ENCODE peak calls at places on chromosome 14, in six cellular contexts. One of them, this sample, is unnamed. For H3K4me1, the result is how much of the 10 kb centered on the place peaks cover.

GRCh38 chr14:86038401-86038985 is 508.5 kb downstream of the FLRT2 start:
- DNase-seq in Karpas-422: peak
- DNase-seq in MM.1S: peak
- DNase-seq in fibroblast of lung: peak
- DNase-seq in HCT116: no peak
- DNase-seq in neuronal stem cell: peak
- DNase-seq in this sample: peak

GRCh38 chr14:35847636-35848035 is 21.5 kb downstream of the BRMS1L start:
- DNase-seq in Karpas-422: no peak
- DNase-seq in MM.1S: no peak
- DNase-seq in fibroblast of lung: no peak
- DNase-seq in HCT116: no peak
- DNase-seq in neuronal stem cell: no peak
- DNase-seq in this sample: no peak

GRCh38 chr14:51821822-51822221 is 38.6 kb upstream of the GNG2 start:
- DNase-seq in Karpas-422: no peak
- DNase-seq in MM.1S: no peak
- DNase-seq in fibroblast of lung: peak
- DNase-seq in HCT116: no peak
- DNase-seq in neuronal stem cell: no peak
- DNase-seq in this sample: peak

GRCh38 chr14:104593710-104594121 is 10.9 kb downstream of the TMEM179 start:
- DNase-seq in Karpas-422: no peak
- DNase-seq in MM.1S: no peak
- DNase-seq in fibroblast of lung: no peak
- DNase-seq in HCT116: no peak
- DNase-seq in neuronal stem cell: no peak
- DNase-seq in this sample: peak

GRCh38 chr14:75244121-75244520 is 34.5 kb upstream of the FOS start:
- DNase-seq in Karpas-422: no peak
- DNase-seq in MM.1S: no peak
- DNase-seq in fibroblast of lung: no peak
- DNase-seq in HCT116: no peak
- DNase-seq in neuronal stem cell: no peak
- DNase-seq in this sample: no peak

GRCh38 chr14:36443374-36443773 is 76.7 kb downstream of the NKX2-1 start:
- DNase-seq in Karpas-422: no peak
- DNase-seq in MM.1S: no peak
- DNase-seq in fibroblast of lung: no peak
- DNase-seq in HCT116: no peak
- DNase-seq in neuronal stem cell: peak
- DNase-seq in this sample: no peak

GRCh38 chr14:26687438-26687837 is 89.6 kb upstream of the NOVA1 start:
- DNase-seq in Karpas-422: no peak
- DNase-seq in MM.1S: no peak
- DNase-seq in fibroblast of lung: no peak
- DNase-seq in HCT116: no peak
- DNase-seq in neuronal stem cell: no peak
- DNase-seq in this sample: no peak

GRCh38 chr14:85421166-85421877 is 108.6 kb upstream of the FLRT2 start:
- DNase-seq in Karpas-422: no peak
- DNase-seq in MM.1S: no peak
- DNase-seq in fibroblast of lung: peak
- DNase-seq in HCT116: no peak
- DNase-seq in neuronal stem cell: no peak
- DNase-seq in this sample: peak

GRCh38 chr14:95471526-95472304 is 44.7 kb downstream of the SYNE3 start:
- DNase-seq in Karpas-422: no peak
- DNase-seq in MM.1S: no peak
- DNase-seq in fibroblast of lung: peak
- DNase-seq in HCT116: no peak
- DNase-seq in neuronal stem cell: no peak
- DNase-seq in this sample: no peak

GRCh38 chr14:61838661-61839060 is 76.4 kb downstream of the SNAPC1 start:
- DNase-seq in Karpas-422: no peak
- DNase-seq in MM.1S: no peak
- DNase-seq in fibroblast of lung: no peak
- DNase-seq in HCT116: no peak
- DNase-seq in neuronal stem cell: no peak
- DNase-seq in this sample: no peak

GRCh38 chr14:85317491-85318021 is 212.4 kb upstream of the FLRT2 start:
- DNase-seq in Karpas-422: no peak
- DNase-seq in MM.1S: no peak
- DNase-seq in fibroblast of lung: peak
- DNase-seq in HCT116: no peak
- DNase-seq in neuronal stem cell: no peak
- DNase-seq in this sample: no peak

GRCh38 chr14:61192970-61193369 is 88.2 kb downstream of the TMEM30B start:
- DNase-seq in Karpas-422: no peak
- DNase-seq in MM.1S: no peak
- DNase-seq in fibroblast of lung: peak
- DNase-seq in HCT116: no peak
- DNase-seq in neuronal stem cell: no peak
- DNase-seq in this sample: peak

GRCh38 chr14:91873476-91874265 is 6.3 kb upstream of the TC2N start:
- DNase-seq in Karpas-422: no peak
- DNase-seq in MM.1S: no peak
- DNase-seq in fibroblast of lung: peak
- DNase-seq in HCT116: no peak
- DNase-seq in neuronal stem cell: no peak
- DNase-seq in this sample: no peak

GRCh38 chr14:52112336-52113018 is 43.6 kb upstream of the NID2 start:
- DNase-seq in Karpas-422: no peak
- DNase-seq in MM.1S: no peak
- DNase-seq in fibroblast of lung: peak
- DNase-seq in HCT116: no peak
- DNase-seq in neuronal stem cell: no peak
- DNase-seq in this sample: no peak

GRCh38 chr14:68293404-68293803 is 473.8 kb downstream of the RAD51B start:
- DNase-seq in Karpas-422: no peak
- DNase-seq in MM.1S: no peak
- DNase-seq in fibroblast of lung: no peak
- DNase-seq in HCT116: no peak
- DNase-seq in neuronal stem cell: no peak
- DNase-seq in this sample: no peak

GRCh38 chr14:68286667-68287066 is 467.1 kb downstream of the RAD51B start:
- DNase-seq in Karpas-422: no peak
- DNase-seq in MM.1S: no peak
- DNase-seq in fibroblast of lung: peak
- DNase-seq in HCT116: no peak
- DNase-seq in neuronal stem cell: no peak
- DNase-seq in this sample: no peak

GRCh38 chr14:68295316-68295816 is 475.8 kb downstream of the RAD51B start:
- DNase-seq in Karpas-422: no peak
- DNase-seq in MM.1S: no peak
- DNase-seq in fibroblast of lung: no peak
- DNase-seq in HCT116: peak
- DNase-seq in neuronal stem cell: no peak
- DNase-seq in this sample: no peak

GRCh38 chr14:68292467-68293334 is 473.1 kb downstream of the RAD51B start:
- DNase-seq in Karpas-422: no peak
- DNase-seq in MM.1S: peak
- DNase-seq in fibroblast of lung: peak
- DNase-seq in HCT116: no peak
- DNase-seq in neuronal stem cell: no peak
- DNase-seq in this sample: no peak

DNA sequence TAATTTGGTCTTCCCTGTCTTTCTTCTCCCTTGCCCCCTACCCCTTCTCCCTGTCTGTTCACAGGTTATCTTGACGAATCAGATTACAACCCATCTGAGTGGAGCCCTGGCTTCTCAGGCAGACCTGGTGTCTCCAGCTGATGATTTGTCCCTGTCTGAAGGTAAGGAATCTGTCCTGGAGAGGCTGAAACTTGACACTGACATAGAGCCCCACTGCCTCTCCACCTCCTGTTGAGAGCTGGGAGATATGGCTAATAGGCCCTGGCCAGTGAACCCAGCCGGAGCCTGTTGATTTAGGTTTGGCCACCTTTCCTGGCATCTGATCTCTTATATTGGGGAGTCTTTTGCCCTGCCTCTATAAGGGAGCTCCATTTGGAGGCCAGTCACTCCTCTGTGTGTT is 472.2 kb downstream of the RAD51B start:
- DNase-seq in Karpas-422: no peak
- DNase-seq in MM.1S: no peak
- DNase-seq in fibroblast of lung: no peak
- DNase-seq in HCT116: peak
- DNase-seq in neuronal stem cell: no peak
- DNase-seq in this sample: no peak
- H3K4me3 ChIP-seq in Karpas-422: no peak
- H3K4me3 ChIP-seq in MM.1S: no peak
- H3K4me3 ChIP-seq in fibroblast of lung: no peak
- H3K4me3 ChIP-seq in HCT116: no peak
- H3K4me3 ChIP-seq in neuronal stem cell: no peak
- H3K4me3 ChIP-seq in this sample: no peak

DNA sequence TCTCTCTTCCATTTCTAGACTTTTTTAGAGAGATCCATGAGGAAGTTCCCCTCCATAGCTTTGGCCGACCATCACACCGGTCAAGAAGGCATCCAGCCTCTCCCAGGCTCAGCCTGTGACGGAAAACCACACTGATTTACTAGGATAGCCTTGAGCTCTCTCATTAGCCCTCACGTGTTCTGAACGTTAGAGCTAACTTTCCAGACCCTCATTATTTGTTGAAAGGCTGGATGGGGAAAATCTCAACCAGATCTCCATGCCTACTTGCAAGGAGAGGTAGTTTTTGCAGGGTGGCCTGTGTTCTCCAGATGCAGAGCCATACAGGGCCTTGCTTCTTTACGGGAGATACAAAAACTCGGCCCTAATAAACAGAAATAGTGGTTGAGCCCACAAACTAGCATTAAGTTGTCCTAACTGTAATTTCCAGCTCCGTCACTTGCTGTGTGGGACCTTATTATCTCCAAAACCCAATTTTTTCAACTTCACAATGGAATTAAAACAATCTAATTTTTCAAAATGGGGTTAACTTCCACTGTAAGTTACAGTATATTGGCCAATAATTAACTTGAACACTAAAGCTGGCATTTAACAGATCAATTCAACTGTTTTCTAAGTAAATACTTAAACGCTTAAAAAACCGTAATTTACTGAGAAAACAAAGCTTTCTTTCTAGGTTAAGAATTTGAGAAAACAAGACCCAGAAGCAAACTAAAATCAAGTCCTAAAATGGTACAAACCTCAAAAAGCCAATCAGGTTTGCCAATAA is 65.3 kb downstream of the KLHL28 start:
- DNase-seq in Karpas-422: no peak
- DNase-seq in MM.1S: no peak
- DNase-seq in fibroblast of lung: no peak
- DNase-seq in HCT116: no peak
- DNase-seq in neuronal stem cell: no peak
- DNase-seq in this sample: no peak
- H3K9ac ChIP-seq in Karpas-422: no peak
- H3K9ac ChIP-seq in MM.1S: no peak
- H3K9ac ChIP-seq in fibroblast of lung: no peak
- H3K9ac ChIP-seq in HCT116: no peak
- H3K9ac ChIP-seq in neuronal stem cell: no peak
- H3K9ac ChIP-seq in this sample: peak

GRCh38 chr14:21038416-21039058 is 3.6 kb upstream of the RNASE7 start:
- DNase-seq in Karpas-422: no peak
- DNase-seq in MM.1S: no peak
- DNase-seq in fibroblast of lung: no peak
- DNase-seq in HCT116: no peak
- DNase-seq in neuronal stem cell: no peak
- DNase-seq in this sample: no peak
- H3K4me1 ChIP-seq in Karpas-422: under half
- H3K4me1 ChIP-seq in MM.1S: under half
- H3K4me1 ChIP-seq in fibroblast of lung: under half
- H3K4me1 ChIP-seq in HCT116: under half
- H3K4me1 ChIP-seq in neuronal stem cell: under half
- H3K4me1 ChIP-seq in this sample: under half

DNA sequence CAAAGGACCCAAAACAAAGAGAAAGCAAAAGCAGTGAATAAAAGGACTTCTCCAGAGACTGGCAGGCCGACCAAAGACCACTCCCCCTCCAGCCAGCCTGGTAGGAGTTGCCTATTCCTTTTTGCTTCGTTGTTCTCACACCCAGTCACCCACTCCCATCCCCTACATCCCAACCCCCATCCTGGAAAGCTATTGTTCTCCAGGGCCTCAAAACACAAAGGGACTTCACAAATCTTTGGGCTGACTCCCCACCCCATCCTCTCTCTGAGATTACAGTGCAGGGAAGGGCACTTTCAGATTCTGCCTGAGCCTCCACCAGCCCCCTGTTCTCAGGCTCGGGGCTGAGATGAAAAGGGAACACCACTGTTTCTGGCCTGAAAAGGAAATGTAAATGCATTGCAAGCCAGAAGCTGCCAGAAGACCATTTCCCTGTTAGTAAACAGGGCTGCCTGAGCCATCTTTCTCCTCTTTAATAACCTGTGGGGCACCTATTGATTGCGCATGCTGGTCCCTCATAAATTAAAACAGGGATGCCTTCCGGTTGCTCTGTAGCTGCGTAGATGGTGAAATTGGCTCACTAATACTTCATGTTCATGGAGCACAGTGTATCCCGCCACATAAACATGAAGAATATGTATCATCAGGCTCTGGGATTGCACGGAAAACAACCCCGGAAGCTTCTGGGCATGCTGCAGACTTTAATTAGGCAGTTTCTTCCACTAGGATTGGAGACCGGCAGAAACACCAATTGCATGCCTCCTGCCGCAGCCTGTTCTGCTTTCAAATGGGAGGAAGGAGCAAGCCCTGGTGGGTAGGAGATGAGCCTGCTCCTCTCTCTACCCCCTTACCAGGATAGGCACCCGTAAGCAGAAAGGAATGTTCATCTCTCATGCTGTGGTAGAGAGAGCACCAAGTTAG is 130.3 kb upstream of the FUT8 start:
- DNase-seq in Karpas-422: no peak
- DNase-seq in MM.1S: peak
- DNase-seq in fibroblast of lung: peak
- DNase-seq in HCT116: no peak
- DNase-seq in neuronal stem cell: peak
- DNase-seq in this sample: peak
- H3K4me3 ChIP-seq in Karpas-422: no peak
- H3K4me3 ChIP-seq in MM.1S: peak
- H3K4me3 ChIP-seq in fibroblast of lung: no peak
- H3K4me3 ChIP-seq in HCT116: no peak
- H3K4me3 ChIP-seq in neuronal stem cell: no peak
- H3K4me3 ChIP-seq in this sample: peak

GRCh38 chr14:72679591-72680151 is 214.2 kb downstream of the DPF3 start:
- DNase-seq in Karpas-422: no peak
- DNase-seq in MM.1S: no peak
- DNase-seq in fibroblast of lung: peak
- DNase-seq in HCT116: no peak
- DNase-seq in neuronal stem cell: peak
- DNase-seq in this sample: no peak
- H3K9ac ChIP-seq in Karpas-422: no peak
- H3K9ac ChIP-seq in MM.1S: no peak
- H3K9ac ChIP-seq in fibroblast of lung: no peak
- H3K9ac ChIP-seq in HCT116: no peak
- H3K9ac ChIP-seq in neuronal stem cell: no peak
- H3K9ac ChIP-seq in this sample: no peak